ENCODE peak calls at places on chromosomes 16 and 17, in nine cellular contexts. B is NCI-H1930; M is activated CD4-positive, alpha-beta T cell treated with anti-CD3 and anti-CD28 coated beads for 48 hours; T is cardiac fibroblast; R is CD8-positive, alpha-beta memory T cell; O is A549; A is activated T-helper 1 cell treated with anti-CD3 and anti-CD28 coated beads, Interleukin-12 subunit alpha, Interleukin-12 subunit beta, Interleukin-2, Interleukin-4 antibody, amounts not matched to agents 30 ng/mL and 10 ng/mL and 1 ng/mL, durations not matched to agents 14 hours and 24 hours and 36 hours; Y is Peyer's patch; G is body of pancreas. V is an unnamed sample.

GRCh38 chr17:13410214-13410613 is 191.5 kb downstream of the HS3ST3A1 start:
- DNase-seq in B (no peak), M (no peak), T (no peak), R (no peak), O (no peak), A (no peak), Y (no peak), G (no peak), V (no peak)

GRCh38 chr16:88548985-88549384 is 21.2 kb upstream of the ZC3H18 start:
- DNase-seq in B (no peak), M (no peak), T (no peak), R (no peak), O (no peak), A (no peak), Y (no peak), G (no peak), V (no peak)

GRCh38 chr16:48912360-48912759 is 302.4 kb upstream of the N4BP1 start:
- DNase-seq in B (no peak), M (no peak), T (no peak), R (no peak), O (no peak), A (no peak), Y (no peak), G (no peak), V (no peak)

GRCh38 chr16:67767953-67768352 is 38.4 kb downstream of the RANBP10 start:
- DNase-seq in B (no peak), M (no peak), T (peak), R (no peak), O (peak), A (no peak), Y (no peak), G (no peak), V (no peak)

GRCh38 chr17:27269201-27269600 is 24.7 kb upstream of the WSB1 start:
- DNase-seq in B (no peak), M (no peak), T (no peak), R (no peak), O (no peak), A (no peak), Y (no peak), G (no peak), V (no peak)

GRCh38 chr16:84505249-84506156 is 1.0 kb upstream of the MEAK7 start:
- DNase-seq in B (no peak), M (no peak), T (no peak), R (no peak), O (no peak), A (no peak), Y (peak), G (no peak), V (no peak)

GRCh38 chr16:79598341-79599181 is 2.0 kb downstream of the MAF start:
- DNase-seq in B (no peak), M (peak), T (peak), R (peak), O (peak), A (peak), Y (peak), G (peak), V (peak)

GRCh38 chr16:8957061-8957392 is 6.7 kb downstream of the USP7 start:
- DNase-seq in B (no peak), M (no peak), T (no peak), R (no peak), O (no peak), A (no peak), Y (no peak), G (no peak), V (no peak)

GRCh38 chr16:4962716-4963115 is 4.6 kb downstream of the SEC14L5 start:
- DNase-seq in B (no peak), M (no peak), T (no peak), R (no peak), O (no peak), A (no peak), Y (no peak), G (no peak), V (no peak)

GRCh38 chr17:44794699-44795413 is 35.2 kb downstream of the GJC1 start:
- DNase-seq in B (no peak), M (no peak), T (peak), R (no peak), O (peak), A (no peak), Y (no peak), G (no peak), V (no peak)

GRCh38 chr16:88920618-88921602 is 54.5 kb upstream of the PABPN1L start:
- DNase-seq in B (no peak), M (no peak), T (peak), R (no peak), O (no peak), A (no peak), Y (peak), G (peak), V (no peak)

V was measured in effector memory CD4-positive, alpha-beta T cell.